ENCODE peak calls at places on chromosomes 7 and 10, in four cellular contexts. C is neural progenitor cell, N is GM06990, O is PC-3. B is an unnamed sample. For H3K27me3, the result is how much of the 10 kb centered on the place peaks cover.

GRCh38 chr7:8184241-8184640 is 77.7 kb downstream of the ICA1 start:
- DNase-seq in N (no peak), C (no peak), O (no peak), B (no peak)

GRCh38 chr10:31401287-31401686 is 82.3 kb downstream of the ZEB1 start:
- DNase-seq in C (no peak), N (no peak), O (peak), B (no peak)

GRCh38 chr7:89837515-89837914 is 316.8 kb upstream of the STEAP1 start:
- DNase-seq in O (peak), N (no peak), C (peak), B (peak)

GRCh38 chr10:79254333-79255006 is 92.8 kb upstream of the PPIF start:
- DNase-seq in C (no peak), O (no peak), N (no peak), B (no peak)

GRCh38 chr10:86085686-86086085 is 280.9 kb downstream of the GRID1 start:
- DNase-seq in N (no peak), O (no peak), C (no peak), B (no peak)

GRCh38 chr7:100483101-100483727 is 513 bp upstream of the NYAP1 start:
- DNase-seq in O (peak), C (peak), N (peak), B (no peak)

GRCh38 chr7:70614237-70614984 is 517.5 kb upstream of the GALNT17 start:
- DNase-seq in N (peak), O (no peak), C (peak), B (no peak)

GRCh38 chr7:138975343-138976104 is 5.7 kb downstream of the KIAA1549 start:
- DNase-seq in O (no peak), N (no peak), C (peak), B (no peak)

GRCh38 chr7:71780282-71780681 is 631.9 kb downstream of the CALN1 start:
- DNase-seq in N (no peak), O (no peak), C (peak), B (no peak)

GRCh38 chr7:53624391-53624790 is 589.0 kb downstream of the POM121L12 start:
- DNase-seq in N (no peak), O (no peak), C (no peak), B (no peak)

GRCh38 chr7:2049782-2050510 is 182.8 kb downstream of the MAD1L1 start:
- DNase-seq in O (no peak), C (no peak), N (no peak), B (no peak)

GRCh38 chr7:128135275-128136214 is 104.3 kb upstream of the LRRC4 start:
- DNase-seq in C (peak), O (peak), N (peak), B (no peak)

GRCh38 chr7:98460902-98461301 is 60.0 kb upstream of the BAIAP2L1 start:
- DNase-seq in C (no peak), N (no peak), O (no peak), B (no peak)

GRCh38 chr7:90596745-90597526 is 815 bp downstream of the CDK14 start:
- DNase-seq in C (peak), N (peak), O (peak), B (no peak)

GRCh38 chr7:21076054-21076453 is 289.4 kb upstream of the SP8 start:
- DNase-seq in C (peak), N (no peak), O (no peak), B (no peak)

GRCh38 chr10:61140765-61141392 is 196.9 kb upstream of the RHOBTB1 start:
- DNase-seq in N (no peak), C (peak), O (peak), B (no peak)

GRCh38 chr7:96685353-96685752 is 24.3 kb downstream of the SEM1 start:
- DNase-seq in N (no peak), C (no peak), O (no peak), B (no peak)

GRCh38 chr10:67837519-67838314 is at the start of gene DNAJC12:
- DNase-seq in C (peak), O (peak), N (no peak), B (no peak)

GRCh38 chr10:102819054-102819453 is 18.2 kb downstream of the CYP17A1 start:
- DNase-seq in O (peak), C (no peak), N (no peak), B (no peak)

GRCh38 chr10:71092812-71093391 is 119.5 kb upstream of the UNC5B start:
- DNase-seq in O (no peak), C (peak), N (no peak), B (no peak)

GRCh38 chr7:107079212-107079940 is 34.9 kb downstream of the PRKAR2B start:
- DNase-seq in C (no peak), O (no peak), N (no peak), B (no peak)

GRCh38 chr10:1638889-1639418 is 98.4 kb downstream of the ADARB2 start:
- DNase-seq in N (no peak), O (no peak), C (no peak), B (no peak)

GRCh38 chr10:125982256-125982948 is 86.0 kb downstream of the FANK1 start:
- DNase-seq in O (peak), C (peak), N (peak), B (peak)

GRCh38 chr7:1934756-1935155 is 264.7 kb downstream of the ELFN1 start:
- DNase-seq in N (no peak), O (no peak), C (no peak), B (no peak)

GRCh38 chr7:32879460-32879859 is 12.1 kb downstream of the KBTBD2 start:
- DNase-seq in O (no peak), C (no peak), N (no peak), B (no peak)

GRCh38 chr10:8722835-8723234 is 668.3 kb downstream of the GATA3 start:
- DNase-seq in N (no peak), C (no peak), O (no peak), B (no peak)

GRCh38 chr10:63547628-63548356 is 26.6 kb downstream of the REEP3 start:
- DNase-seq in N (no peak), C (no peak), O (no peak), B (no peak)

GRCh38 chr10:62626817-62627216 is 177.7 kb upstream of the ADO start:
- DNase-seq in O (peak), N (no peak), C (no peak), B (no peak)

GRCh38 chr7:25944777-25945176 is 207.2 kb upstream of the NFE2L3 start:
- DNase-seq in N (no peak), O (no peak), C (no peak), B (no peak)

GRCh38 chr7:71712653-71713180 is 580.8 kb downstream of the GALNT17 start:
- DNase-seq in C (no peak), O (no peak), N (no peak), B (no peak)

DNA sequence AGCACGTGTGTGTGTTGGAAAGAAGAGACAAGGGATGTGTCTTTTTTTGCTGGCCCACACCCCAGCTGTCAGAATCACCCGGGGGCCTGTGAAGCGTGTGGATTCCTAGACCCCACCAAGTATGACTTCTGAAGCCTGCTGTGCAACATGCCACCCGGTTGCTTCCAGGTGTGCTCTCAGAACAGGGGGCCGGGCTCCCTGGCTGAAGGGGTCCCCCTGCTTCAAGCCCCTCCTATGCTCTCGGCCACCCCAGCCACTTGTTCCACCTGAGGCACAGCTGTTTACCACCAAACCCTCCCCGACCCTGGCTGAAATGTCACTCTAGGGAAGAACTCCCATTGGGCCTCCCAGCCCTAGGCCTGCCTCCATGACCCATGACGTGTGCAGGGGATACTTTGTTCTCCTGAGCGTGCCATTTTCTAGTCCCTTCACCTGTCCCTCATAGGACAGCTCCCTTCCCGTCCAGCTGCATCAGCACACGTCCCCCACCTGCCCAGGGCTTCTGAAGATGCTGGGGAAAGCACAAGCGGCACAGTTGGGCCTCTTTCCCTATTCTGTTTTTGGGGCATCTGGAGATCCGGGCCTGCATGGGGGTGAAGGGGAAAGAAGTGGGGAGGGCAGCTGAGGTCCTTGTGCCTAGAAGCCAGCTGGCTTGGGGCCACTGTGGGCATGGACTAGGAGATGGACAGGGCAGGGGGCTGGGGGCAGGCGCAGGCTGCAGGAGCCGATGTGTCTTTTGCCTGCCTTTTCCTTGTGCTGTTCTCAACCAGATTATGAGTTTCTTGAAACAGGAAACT is 33.3 kb downstream of the CRHR2 start:
- DNase-seq in N (no peak), C (no peak), O (no peak), B (no peak)
- TF ChIP-seq CTCF in N (no peak), C (no peak), O (no peak), B (no peak)

GRCh38 chr7:116271161-116271979 is 61.0 kb downstream of the TES start:
- DNase-seq in O (no peak), N (no peak), C (no peak), B (peak)
- H3K4me3 ChIP-seq in O (peak), N (no peak), C (no peak), B (no peak)

GRCh38 chr7:65268782-65269149 is 104.9 kb upstream of the ZNF92 start:
- DNase-seq in O (no peak), N (no peak), C (no peak), B (no peak)
- H3K27me3 ChIP-seq in O (under half), N (under half), C (under half), B (under half)

GRCh38 chr10:73232887-73233286 is 14.2 kb downstream of the DNAJC9 start:
- DNase-seq in O (peak), N (no peak), C (peak), B (no peak)
- TF ChIP-seq CTCF in O (peak), N (no peak), C (peak), B (no peak)

B was measured in kidney epithelial cell.